ENCODE peak calls at places on chromosomes 4 and X, in six cellular contexts. D is A549, M is NB4, S is K562, W is HepG2, U is GM12878. J is an unnamed sample.

GRCh38 chrX:153509592-153509991 is 7.8 kb upstream of the ATP2B3 start:
- DNase-seq in U (no peak), D (no peak), S (no peak), M (no peak), W (no peak), J (no peak)

GRCh38 chr4:84167579-84167978 is 331.5 kb downstream of the NKX6-1 start:
- DNase-seq in S (peak), U (no peak), M (no peak), D (no peak), W (peak), J (no peak)

GRCh38 chr4:173185832-173186545 is 17.4 kb downstream of the GALNT7 start:
- DNase-seq in U (no peak), W (no peak), M (peak), D (no peak), S (no peak), J (peak)

GRCh38 chrX:3136161-3136961 is 95.1 kb downstream of the ARSF start:
- DNase-seq in W (no peak), U (no peak), S (no peak), D (no peak), M (no peak), J (no peak)

GRCh38 chr4:185567828-185568442 is 32.6 kb upstream of the PDLIM3 start:
- DNase-seq in W (peak), S (no peak), D (no peak), M (no peak), U (no peak), J (peak)

GRCh38 chr4:8731364-8731763 is 138.8 kb downstream of the CPZ start:
- DNase-seq in D (no peak), S (no peak), W (no peak), U (no peak), M (no peak), J (no peak)

GRCh38 chrX:105552395-105552794 is 269.9 kb upstream of the NRK start:
- DNase-seq in U (no peak), S (no peak), M (no peak), W (no peak), D (no peak), J (peak)

GRCh38 chr4:16005671-16006070 is 42.7 kb upstream of the FGFBP2 start:
- DNase-seq in M (no peak), W (no peak), U (no peak), D (no peak), S (no peak), J (no peak)

GRCh38 chr4:183797445-183798248 is 107.5 kb upstream of the STOX2 start:
- DNase-seq in U (no peak), S (no peak), M (peak), W (no peak), D (peak), J (peak)

GRCh38 chr4:14650127-14650526 is 352.2 kb upstream of the CPEB2 start:
- DNase-seq in M (no peak), S (no peak), D (no peak), W (no peak), U (no peak), J (no peak)

GRCh38 chr4:149426461-149426860 is 389.2 kb downstream of the IQCM start:
- DNase-seq in W (no peak), U (no peak), S (no peak), M (no peak), D (no peak), J (no peak)
- TF ChIP-seq MYC in W (no peak), U (no peak), S (no peak), M (no peak), D (no peak), J (no peak)

GRCh38 chr4:143207555-143207954 is 22.8 kb downstream of the USP38 start:
- DNase-seq in W (peak), U (no peak), M (no peak), S (no peak), D (no peak), J (peak)
- TF ChIP-seq MYC in W (no peak), U (no peak), M (no peak), S (no peak), D (no peak), J (no peak)

GRCh38 chr4:81255524-81255923 is 40.5 kb upstream of the PRKG2 start:
- DNase-seq in U (no peak), M (no peak), S (no peak), W (no peak), D (no peak), J (no peak)
- TF ChIP-seq MYC in U (no peak), M (no peak), S (no peak), W (no peak), D (no peak), J (no peak)

GRCh38 chr4:149972407-149972806 is 105.8 kb upstream of the DCLK2 start:
- DNase-seq in U (no peak), M (no peak), S (no peak), W (no peak), D (no peak), J (no peak)
- TF ChIP-seq MYC in U (no peak), M (no peak), S (no peak), W (no peak), D (no peak), J (no peak)

GRCh38 chr4:10704050-10704810 is 19.7 kb upstream of the CLNK start:
- DNase-seq in D (no peak), W (no peak), U (no peak), M (no peak), S (no peak), J (no peak)

GRCh38 chr4:10706236-10706635 is 21.7 kb upstream of the CLNK start:
- DNase-seq in U (no peak), M (no peak), D (no peak), W (no peak), S (no peak), J (peak)

GRCh38 chr4:10698172-10698571 is 13.6 kb upstream of the CLNK start:
- DNase-seq in U (no peak), S (no peak), D (no peak), W (no peak), M (no peak), J (no peak)

GRCh38 chr4:10703146-10703545 is 18.6 kb upstream of the CLNK start:
- DNase-seq in S (no peak), D (no peak), W (no peak), U (no peak), M (no peak), J (no peak)

GRCh38 chr4:10701702-10702460 is 17.3 kb upstream of the CLNK start:
- DNase-seq in U (no peak), M (no peak), S (no peak), D (no peak), W (no peak), J (no peak)
- TF ChIP-seq MYC in U (no peak), M (no peak), S (no peak), D (no peak), W (no peak), J (no peak)

GRCh38 chr4:182216005-182216404 is 27.2 kb upstream of the TENM3 start:
- DNase-seq in M (no peak), W (no peak), U (no peak), D (no peak), S (no peak), J (no peak)

GRCh38 chr4:182213024-182213423 is 30.2 kb upstream of the TENM3 start:
- DNase-seq in M (no peak), S (no peak), W (no peak), U (no peak), D (no peak), J (no peak)

GRCh38 chr4:182215171-182215570 is 28.0 kb upstream of the TENM3 start:
- DNase-seq in U (no peak), M (no peak), D (no peak), W (no peak), S (no peak), J (no peak)

GRCh38 chr4:182208651-182209050 is 34.6 kb upstream of the TENM3 start:
- DNase-seq in S (no peak), U (no peak), M (no peak), W (no peak), D (no peak), J (no peak)

DNA sequence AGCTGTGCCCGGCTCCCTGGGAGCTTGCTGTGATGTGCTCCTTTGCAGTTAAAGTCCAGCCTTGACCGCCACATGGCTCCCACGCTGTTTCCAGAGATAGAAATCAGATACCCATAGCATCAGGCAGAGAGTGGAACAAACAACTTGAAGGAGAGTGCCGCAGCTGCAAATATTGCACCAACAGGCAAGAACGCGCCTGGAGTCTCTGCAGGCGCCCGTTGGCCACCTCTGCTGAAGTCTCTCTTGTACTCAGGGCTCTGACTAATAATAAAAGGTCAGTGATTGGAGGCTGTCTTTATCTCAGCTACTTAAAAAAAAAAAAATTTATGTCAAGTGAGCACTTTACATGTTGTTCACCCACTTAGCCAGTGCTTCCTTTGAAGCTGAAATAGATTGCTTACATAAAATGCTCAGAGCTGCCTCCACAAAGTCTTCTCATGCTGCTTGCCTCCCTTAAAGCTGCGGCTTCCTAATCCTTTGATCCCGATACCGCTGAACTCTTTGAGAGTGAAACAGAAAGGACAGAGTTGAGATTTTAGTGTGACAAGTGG is 30.9 kb upstream of the TENM3 start:
- DNase-seq in U (no peak), M (no peak), D (no peak), W (no peak), S (no peak), J (no peak)
- TF ChIP-seq MYC in U (no peak), M (no peak), D (no peak), W (no peak), S (no peak), J (no peak)

DNA sequence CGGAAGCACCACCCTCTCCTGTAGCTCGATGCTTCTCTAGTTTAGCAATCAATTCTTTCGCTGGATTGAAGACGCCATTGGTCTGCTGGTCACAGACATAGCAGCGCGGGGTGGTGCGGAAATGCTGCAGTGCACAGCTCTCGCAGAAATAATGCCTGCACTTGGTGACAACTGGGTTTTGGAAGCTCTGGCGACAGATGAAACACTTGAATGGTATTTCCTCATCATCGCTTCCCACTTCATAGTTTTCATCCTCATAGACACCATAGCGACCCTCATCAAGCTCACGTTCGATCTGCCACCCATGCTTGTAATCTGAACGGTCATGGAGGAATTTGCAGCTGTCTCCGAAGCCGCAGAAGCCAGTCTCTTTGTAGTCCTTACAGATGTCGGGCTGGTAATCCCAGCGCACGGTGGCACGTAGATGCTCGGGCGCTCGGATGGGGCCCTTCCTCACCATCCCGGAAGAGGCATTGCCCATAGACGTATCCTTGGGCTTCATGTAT is 854 bp downstream of the RNF113A start:
- DNase-seq in S (peak), W (peak), U (no peak), M (peak), D (no peak), J (peak)
- TF ChIP-seq MYC in S (no peak), W (no peak), U (no peak), M (no peak), D (no peak), J (no peak)

GRCh38 chr4:60857354-60857753 is 342.8 kb upstream of the ADGRL3 start:
- DNase-seq in S (no peak), W (no peak), D (no peak), M (no peak), U (no peak), J (no peak)
- TF ChIP-seq MYC in S (no peak), W (no peak), D (no peak), M (no peak), U (no peak), J (no peak)

GRCh38 chr4:7540654-7541413 is 106.1 kb upstream of the PSAPL1 start:
- DNase-seq in U (no peak), S (no peak), D (no peak), W (no peak), M (no peak), J (no peak)
- TF ChIP-seq MYC in U (no peak), S (no peak), D (no peak), W (no peak), M (no peak), J (no peak)

GRCh38 chrX:11530621-11531020 is 135.1 kb downstream of the ARHGAP6 start:
- DNase-seq in W (no peak), U (no peak), S (no peak), D (no peak), M (no peak), J (no peak)

GRCh38 chrX:11531226-11531625 is 134.5 kb downstream of the ARHGAP6 start:
- DNase-seq in D (no peak), M (no peak), W (no peak), U (no peak), S (peak), J (peak)

GRCh38 chrX:11535156-11535919 is 130.4 kb downstream of the ARHGAP6 start:
- DNase-seq in D (no peak), S (no peak), M (no peak), W (no peak), U (no peak), J (no peak)

GRCh38 chrX:11532291-11533075 is 133.2 kb downstream of the ARHGAP6 start:
- DNase-seq in S (peak), W (no peak), M (no peak), U (no peak), D (no peak), J (no peak)

DNA sequence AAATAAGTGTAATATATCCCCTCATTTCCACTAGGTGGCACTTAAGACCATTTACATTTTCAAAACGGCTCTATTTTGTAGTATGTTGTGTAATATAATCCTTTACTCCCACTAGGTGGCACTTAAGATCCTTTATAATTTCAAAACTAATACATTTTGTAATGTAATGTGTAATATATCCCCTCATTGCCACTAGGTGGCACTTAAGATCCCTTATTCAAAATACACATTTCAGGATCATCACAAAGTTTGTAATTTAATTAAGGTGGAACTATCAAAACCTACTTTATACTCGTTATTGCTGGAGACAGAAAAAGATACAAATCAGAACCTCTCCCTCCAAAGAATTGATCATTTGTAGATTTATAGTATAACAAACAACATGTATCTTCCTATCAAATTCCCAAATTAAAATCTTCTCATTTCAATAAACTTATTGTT is 132.5 kb downstream of the ARHGAP6 start:
- DNase-seq in D (peak), U (peak), W (peak), S (peak), M (peak), J (peak)
- TF ChIP-seq MYC in D (no peak), U (no peak), W (no peak), S (no peak), M (no peak), J (no peak)

J was measured in endothelial cell of umbilical vein.